ENCODE peak calls at places on chromosomes 1 and 21, in nine cellular contexts. G, T, V, C, Q, Y, S, O and E are unnamed samples.

GRCh38 chr1:44707959-44708831 is 22.8 kb downstream of the RNU5D-1 start:
- DNase-seq in G (no peak), T (peak), V (peak), C (no peak), Q (peak), Y (no peak), S (no peak), O (no peak), E (peak)

GRCh38 chr1:166069390-166069789 is 97.4 kb downstream of the FAM78B start:
- DNase-seq in G (no peak), T (no peak), V (no peak), C (no peak), Q (no peak), Y (no peak), S (no peak), O (no peak), E (peak)

GRCh38 chr21:31258073-31258472 is 86.0 kb downstream of the TIAM1 start:
- DNase-seq in G (no peak), T (no peak), V (no peak), C (no peak), Q (no peak), Y (no peak), S (no peak), O (no peak), E (no peak)

GRCh38 chr1:36136535-36136934 is 11.5 kb upstream of the COL8A2 start:
- DNase-seq in G (no peak), T (no peak), V (no peak), C (no peak), Q (no peak), Y (no peak), S (no peak), O (no peak), E (no peak)

GRCh38 chr1:239792157-239792556 is 299.5 kb upstream of the FMN2 start:
- DNase-seq in G (no peak), T (no peak), V (no peak), C (no peak), Q (no peak), Y (no peak), S (no peak), O (no peak), E (no peak)

GRCh38 chr21:30629173-30629572 is 5.8 kb upstream of the KRTAP20-2 start:
- DNase-seq in G (no peak), T (no peak), V (no peak), C (no peak), Q (peak), Y (no peak), S (no peak), O (no peak), E (no peak)

GRCh38 chr1:204819495-204819894 is 51.2 kb upstream of the NFASC start:
- DNase-seq in G (no peak), T (no peak), V (no peak), C (no peak), Q (no peak), Y (no peak), S (no peak), O (no peak), E (no peak)

GRCh38 chr1:172855841-172856382 is 194.8 kb downstream of the TNFSF18 start:
- DNase-seq in G (no peak), T (no peak), V (no peak), C (no peak), Q (no peak), Y (no peak), S (no peak), O (no peak), E (no peak)

GRCh38 chr1:146036241-146036989 is 14.9 kb upstream of the HJV start:
- DNase-seq in G (no peak), T (no peak), V (no peak), C (no peak), Q (no peak), Y (no peak), S (no peak), O (no peak), E (no peak)

GRCh38 chr1:101732221-101732620 is 264.5 kb downstream of the OLFM3 start:
- DNase-seq in G (no peak), T (no peak), V (no peak), C (peak), Q (no peak), Y (no peak), S (no peak), O (no peak), E (no peak)

GRCh38 chr21:38032402-38032801 is 116.1 kb upstream of the KCNJ6 start:
- DNase-seq in G (no peak), T (no peak), V (no peak), C (no peak), Q (no peak), Y (no peak), S (no peak), O (no peak), E (no peak)

GRCh38 chr1:54359393-54360162 is 46.6 kb downstream of the SSBP3 start:
- DNase-seq in G (no peak), T (no peak), V (no peak), C (no peak), Q (no peak), Y (no peak), S (no peak), O (no peak), E (no peak)

GRCh38 chr1:43951021-43951985 is 4.6 kb downstream of the IPO13 start:
- DNase-seq in G (no peak), T (no peak), V (no peak), C (no peak), Q (no peak), Y (no peak), S (no peak), O (no peak), E (no peak)

GRCh38 chr21:43354016-43354420 is 72.9 kb downstream of the SIK1 start:
- DNase-seq in G (no peak), T (no peak), V (no peak), C (peak), Q (no peak), Y (no peak), S (no peak), O (no peak), E (no peak)

GRCh38 chr1:155078496-155079209 is at the start of gene EFNA3:
- DNase-seq in G (peak), T (peak), V (peak), C (peak), Q (peak), Y (peak), S (peak), O (peak), E (peak)
- TF ChIP-seq POLR2A in G (no peak), T (no peak), V (peak), C (peak), Q (no peak), Y (no peak), S (no peak), O (no peak), E (no peak)

GRCh38 chr1:169392406-169392805 is 24.4 kb downstream of the BLZF1 start:
- DNase-seq in G (no peak), T (no peak), V (no peak), C (no peak), Q (no peak), Y (no peak), S (no peak), O (no peak), E (no peak)
- TF ChIP-seq POLR2A in G (no peak), T (no peak), V (no peak), C (no peak), Q (no peak), Y (no peak), S (no peak), O (no peak), E (no peak)

DNA sequence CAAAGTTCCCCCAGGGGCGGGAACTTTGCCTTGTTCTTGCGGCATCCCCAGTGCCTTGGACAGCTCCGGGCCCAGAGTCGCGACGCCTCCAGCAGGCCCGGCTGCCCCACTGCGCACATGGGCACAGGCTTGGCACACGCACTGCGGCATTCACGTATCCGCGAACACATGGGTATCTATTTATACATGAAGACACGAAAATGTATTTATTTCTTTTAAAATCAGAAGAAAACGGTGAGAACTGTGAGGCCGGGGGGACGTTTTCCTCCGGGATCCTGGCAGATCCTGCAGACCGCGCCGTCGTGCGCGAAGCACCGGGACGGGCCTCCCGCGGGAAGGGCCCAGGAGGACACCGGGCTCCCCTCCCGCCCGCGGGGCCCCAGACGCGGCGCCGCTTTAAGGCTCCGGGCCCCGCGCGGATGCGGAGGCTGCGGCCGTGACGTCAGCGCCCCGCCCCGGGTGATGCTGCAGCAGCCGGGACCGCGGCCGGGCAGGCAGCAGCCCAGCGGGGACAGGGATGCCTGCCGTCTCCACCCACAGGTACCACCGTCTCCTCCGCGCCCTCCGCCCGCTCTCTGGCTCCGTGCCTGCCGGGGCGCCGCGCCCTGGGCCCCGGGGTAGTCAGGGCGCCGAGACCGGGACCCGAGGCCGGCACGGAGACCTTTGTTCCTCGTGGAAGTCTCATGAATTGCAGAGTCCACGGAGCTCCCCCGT is at the start of gene SLC45A1:
- DNase-seq in G (peak), T (peak), V (peak), C (peak), Q (peak), Y (peak), S (peak), O (peak), E (peak)
- TF ChIP-seq POLR2A in G (peak), T (no peak), V (peak), C (no peak), Q (peak), Y (no peak), S (peak), O (no peak), E (no peak)

GRCh38 chr1:161934278-161934608 is 89.4 kb downstream of the OLFML2B start:
- DNase-seq in G (no peak), T (no peak), V (no peak), C (no peak), Q (no peak), Y (no peak), S (no peak), O (no peak), E (no peak)
- TF ChIP-seq POLR2A in G (no peak), T (no peak), V (no peak), C (no peak), Q (no peak), Y (no peak), S (no peak), O (no peak), E (no peak)

GRCh38 chr1:1232801-1233566 is 947 bp downstream of the B3GALT6 start:
- DNase-seq in G (no peak), T (peak), V (no peak), C (no peak), Q (no peak), Y (no peak), S (no peak), O (no peak), E (no peak)

GRCh38 chr1:1232224-1232800 is at the start of gene B3GALT6:
- DNase-seq in G (no peak), T (no peak), V (no peak), C (no peak), Q (no peak), Y (no peak), S (no peak), O (no peak), E (no peak)

GRCh38 chr1:1229770-1230169 is 2.0 kb downstream of the SDF4 start:
- DNase-seq in G (no peak), T (no peak), V (no peak), C (no peak), Q (no peak), Y (no peak), S (no peak), O (no peak), E (no peak)

GRCh38 chr1:1230656-1231399 is 973 bp downstream of the SDF4 start:
- DNase-seq in G (no peak), T (no peak), V (no peak), C (peak), Q (no peak), Y (no peak), S (no peak), O (no peak), E (peak)

DNA sequence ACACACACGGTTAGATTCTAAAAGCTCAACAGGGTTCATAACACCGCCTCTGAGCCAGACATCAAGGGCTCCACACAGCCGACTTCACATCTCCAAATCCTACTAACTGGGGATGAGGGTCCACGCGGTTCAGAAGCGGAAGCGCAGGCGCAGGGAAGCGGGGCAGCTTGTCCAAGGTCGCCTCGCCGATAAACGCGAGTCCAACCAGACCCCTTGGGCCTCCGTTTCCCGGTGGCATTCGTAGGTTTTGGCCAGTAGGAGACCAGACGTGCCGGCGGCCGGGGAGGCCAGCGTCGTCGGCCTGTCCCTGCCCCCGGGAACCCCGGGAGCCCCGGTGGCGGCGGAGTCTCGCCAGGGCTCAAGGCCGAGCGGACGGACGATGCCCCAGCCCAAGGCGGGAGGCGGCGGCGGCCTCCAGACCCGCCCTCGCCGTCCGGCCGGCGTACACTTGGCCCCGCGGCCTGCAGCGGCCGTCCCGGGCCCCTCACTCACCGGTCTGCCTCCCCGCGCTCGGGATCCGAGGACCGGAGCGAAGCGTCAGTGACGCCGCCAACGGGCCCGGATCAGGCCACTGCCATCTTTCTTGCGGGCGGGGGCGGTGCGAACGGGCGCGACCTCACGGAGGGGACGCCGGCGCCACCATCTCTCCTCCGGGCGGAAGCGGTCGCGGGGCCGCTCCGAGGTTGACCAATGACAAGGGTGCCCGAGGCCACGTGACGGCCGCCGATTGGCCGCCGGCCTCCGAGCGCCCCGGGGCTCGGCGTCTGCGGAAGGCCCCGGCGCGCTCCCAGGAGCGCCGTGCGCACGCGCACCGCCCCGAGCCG is at the start of gene SDF4:
- DNase-seq in G (peak), T (peak), V (peak), C (peak), Q (peak), Y (peak), S (peak), O (peak), E (peak)
- TF ChIP-seq POLR2A in G (no peak), T (no peak), V (no peak), C (peak), Q (no peak), Y (no peak), S (peak), O (no peak), E (peak)

GRCh38 chr1:176098560-176098959 is 108.5 kb downstream of the COP1 start:
- DNase-seq in G (no peak), T (no peak), V (no peak), C (no peak), Q (no peak), Y (no peak), S (no peak), O (no peak), E (no peak)
- TF ChIP-seq POLR2A in G (no peak), T (no peak), V (no peak), C (no peak), Q (no peak), Y (no peak), S (no peak), O (no peak), E (no peak)

DNA sequence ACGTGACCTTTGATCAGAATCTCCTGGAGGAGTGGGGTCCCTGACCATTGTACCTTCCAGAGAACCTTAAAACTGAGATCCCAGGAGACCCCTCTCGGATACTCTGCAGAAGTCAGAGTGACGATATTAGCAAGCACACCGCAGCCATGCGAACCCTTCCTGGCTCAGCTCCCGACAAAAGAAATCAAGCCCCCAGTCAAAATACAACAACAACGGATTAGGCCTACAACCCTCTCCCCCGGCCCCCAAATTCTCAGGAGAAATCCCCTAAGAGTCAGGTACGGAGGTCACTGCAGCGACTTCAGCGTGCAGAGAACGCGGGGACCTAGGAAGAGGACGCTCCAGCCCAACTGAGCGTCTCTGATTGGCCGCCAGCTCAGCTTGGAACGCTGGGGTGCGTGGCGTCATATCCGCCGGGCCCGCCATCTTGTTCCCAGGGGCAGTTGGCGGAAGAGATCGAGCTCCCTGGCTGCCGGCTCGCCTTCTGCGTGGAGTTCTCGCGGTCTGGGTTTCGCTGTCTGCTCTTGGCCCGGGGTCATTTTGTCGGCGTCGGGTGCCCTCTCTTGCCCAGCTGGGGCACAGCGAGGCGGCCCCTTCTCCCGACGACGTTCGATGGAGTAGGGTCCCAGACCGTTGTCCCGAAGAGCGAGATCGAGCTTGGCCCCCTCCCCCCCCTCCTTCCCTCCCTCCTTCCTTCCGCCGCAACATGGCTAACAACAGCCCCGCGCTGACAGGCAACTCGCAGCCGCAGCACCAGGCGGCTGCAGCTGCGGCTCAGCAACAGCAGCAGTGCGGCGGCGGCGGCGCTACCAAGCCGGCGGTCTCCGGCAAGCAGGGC is at the start of gene PRPF38B:
- DNase-seq in G (peak), T (peak), V (peak), C (peak), Q (peak), Y (peak), S (peak), O (peak), E (peak)
- TF ChIP-seq POLR2A in G (peak), T (peak), V (peak), C (peak), Q (peak), Y (peak), S (peak), O (peak), E (peak)

DNA sequence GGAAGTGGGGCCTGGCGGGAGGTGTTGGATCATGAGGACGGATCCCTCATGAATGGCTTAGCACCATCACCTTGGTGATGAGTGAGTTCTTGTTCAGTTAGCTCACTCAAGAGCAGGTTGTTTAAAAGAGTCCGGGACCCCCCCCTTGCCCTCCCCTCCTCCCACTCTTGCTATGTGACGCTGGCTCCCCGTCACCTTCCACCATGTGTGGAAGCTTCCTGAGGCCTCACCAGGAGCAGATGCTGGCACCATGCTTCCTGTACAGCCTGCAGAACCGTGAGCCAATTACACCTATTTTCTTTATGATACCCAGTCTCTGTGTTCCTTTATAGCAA is 3.0 kb upstream of the SLC19A1 start:
- DNase-seq in G (no peak), T (no peak), V (no peak), C (no peak), Q (no peak), Y (no peak), S (no peak), O (no peak), E (no peak)
- TF ChIP-seq POLR2A in G (no peak), T (no peak), V (no peak), C (no peak), Q (no peak), Y (no peak), S (no peak), O (no peak), E (no peak)